ENCODE peak calls at places on chromosomes 1 and 21, in five cellular contexts. L is activated CD4-positive, alpha-beta T cell treated with anti-CD3 and anti-CD28 coated beads, Interleukin-2, amount 50 U/mL, for 4 hours; T is iPS-NIHi11; Q is GOT3; B is CD8-positive, alpha-beta T cell. H is an unnamed sample.

GRCh38 chr1:238119060-238119459 is 228.3 kb upstream of the ZP4 start:
- DNase-seq in L (no peak), B (no peak), Q (no peak), T (no peak), H (no peak)

GRCh38 chr1:98090351-98090750 is 169.5 kb upstream of the DPYD start:
- DNase-seq in Q (no peak), B (no peak), L (no peak), T (no peak), H (no peak)

GRCh38 chr1:175893192-175893591 is 149.8 kb upstream of the TNR start:
- DNase-seq in T (no peak), L (no peak), B (no peak), Q (no peak), H (no peak)

GRCh38 chr1:119721933-119722332 is 10.2 kb downstream of the PHGDH start:
- DNase-seq in Q (no peak), B (no peak), T (no peak), L (no peak), H (no peak)

GRCh38 chr1:230167419-230167852 is 100.4 kb downstream of the GALNT2 start:
- DNase-seq in Q (no peak), L (peak), B (peak), T (peak), H (peak)

GRCh38 chr1:201051399-201051798 is 27.9 kb upstream of the KIF21B start:
- DNase-seq in L (no peak), T (no peak), B (no peak), Q (no peak), H (no peak)

GRCh38 chr1:233883671-233884070 is 20.8 kb upstream of the SLC35F3 start:
- DNase-seq in T (peak), Q (no peak), B (no peak), L (no peak), H (peak)

GRCh38 chr21:42456457-42456856 is 39.6 kb downstream of the RSPH1 start:
- DNase-seq in L (peak), T (no peak), B (peak), Q (no peak), H (no peak)

GRCh38 chr21:15034126-15034848 is 30.5 kb downstream of the NRIP1 start:
- DNase-seq in Q (no peak), L (no peak), T (no peak), B (no peak), H (no peak)

GRCh38 chr1:237282266-237282783 is 240.3 kb downstream of the RYR2 start:
- DNase-seq in Q (no peak), L (no peak), T (no peak), B (no peak), H (no peak)

GRCh38 chr1:30109853-30110252 is 613.5 kb downstream of the MATN1 start:
- DNase-seq in L (no peak), B (no peak), Q (no peak), T (no peak), H (no peak)

GRCh38 chr1:218476385-218476784 is 131.2 kb downstream of the TGFB2 start:
- DNase-seq in Q (no peak), T (no peak), L (no peak), B (no peak), H (no peak)

GRCh38 chr21:45372732-45373355 is 32.1 kb upstream of the COL18A1 start:
- DNase-seq in Q (no peak), T (no peak), L (no peak), B (no peak), H (no peak)

GRCh38 chr1:228913649-228914048 is 178.4 kb downstream of the RHOU start:
- DNase-seq in Q (no peak), B (no peak), T (no peak), L (no peak), H (no peak)

GRCh38 chr1:29259802-29260441 is 23.6 kb downstream of the PTPRU start:
- DNase-seq in Q (no peak), T (peak), L (peak), B (peak), H (peak)

GRCh38 chr1:184743062-184743756 is 11.4 kb downstream of the EDEM3 start:
- DNase-seq in Q (no peak), T (no peak), B (no peak), L (no peak), H (no peak)

GRCh38 chr1:27108588-27108987 is 46.3 kb downstream of the SLC9A1 start:
- DNase-seq in Q (no peak), T (no peak), L (no peak), B (no peak), H (no peak)

GRCh38 chr1:228315945-228316588 is 90.6 kb downstream of the TRIM11 start:
- DNase-seq in B (no peak), L (no peak), Q (no peak), T (no peak), H (peak)

GRCh38 chr1:26833432-26834405 is 7.2 kb downstream of the ZDHHC18 start:
- DNase-seq in Q (no peak), T (no peak), L (peak), B (peak), H (no peak)

GRCh38 chr1:211514030-211514754 is 22.2 kb upstream of the RD3 start:
- DNase-seq in L (peak), T (peak), B (peak), Q (peak), H (peak)

GRCh38 chr1:175150596-175151319 is 41.8 kb downstream of the KIAA0040 start:
- DNase-seq in T (no peak), B (no peak), L (no peak), Q (peak), H (peak)

GRCh38 chr1:6761338-6761737 is 23.9 kb upstream of the CAMTA1 start:
- DNase-seq in B (no peak), L (no peak), T (no peak), Q (no peak), H (no peak)

GRCh38 chr1:11501491-11501897 is 22.5 kb downstream of the DISP3 start:
- DNase-seq in Q (no peak), T (no peak), L (no peak), B (no peak), H (peak)

GRCh38 chr1:202304370-202304769 is 37.4 kb downstream of the UBE2T start:
- DNase-seq in L (no peak), T (no peak), Q (no peak), B (no peak), H (no peak)

GRCh38 chr1:33443705-33444180 is 12.8 kb upstream of the PHC2 start:
- DNase-seq in Q (no peak), T (no peak), L (no peak), B (no peak), H (no peak)

GRCh38 chr1:205375816-205376545 is 19.3 kb upstream of the KLHDC8A start:
- DNase-seq in B (no peak), L (no peak), T (peak), Q (no peak), H (peak)

GRCh38 chr1:167683641-167684502 is 37.9 kb upstream of the MPZL1 start:
- DNase-seq in T (peak), L (no peak), Q (no peak), B (no peak), H (peak)

GRCh38 chr21:41678016-41678935 is 88.6 kb downstream of the RIPK4 start:
- DNase-seq in T (no peak), Q (no peak), L (no peak), B (no peak), H (peak)